ENCODE peak calls at places on chromosome 11, in five cellular contexts. One of them, this sample, is unnamed.

GRCh38 chr11:109267293-109268095 is 154.5 kb upstream of the C11orf87 start:
- DNase-seq in AG04450: no peak
- DNase-seq in PC-9: peak; percentile 88
- DNase-seq in uterus: no peak
- DNase-seq in neural progenitor cell: no peak
- DNase-seq in this sample: no peak

GRCh38 chr11:70788247-70789022 is 390.1 kb downstream of the CTTN start:
- DNase-seq in AG04450: peak; percentile 37
- DNase-seq in PC-9: peak; percentile 86
- DNase-seq in uterus: no peak
- DNase-seq in neural progenitor cell: no peak
- DNase-seq in this sample: no peak

GRCh38 chr11:10076458-10077141 is 217.4 kb downstream of the SBF2 start:
- DNase-seq in AG04450: no peak
- DNase-seq in PC-9: no peak
- DNase-seq in uterus: peak; percentile 30
- DNase-seq in neural progenitor cell: peak; percentile 61
- DNase-seq in this sample: peak; percentile 21

GRCh38 chr11:124920870-124921609 is 2.0 kb downstream of the HEPN1 start:
- DNase-seq in AG04450: no peak
- DNase-seq in PC-9: no peak
- DNase-seq in uterus: peak; percentile 53
- DNase-seq in neural progenitor cell: peak; percentile 85
- DNase-seq in this sample: peak; percentile 5

GRCh38 chr11:12274558-12275197 is 102.7 kb upstream of the PARVA start:
- DNase-seq in AG04450: no peak
- DNase-seq in PC-9: no peak
- DNase-seq in uterus: no peak
- DNase-seq in neural progenitor cell: no peak
- DNase-seq in this sample: no peak

GRCh38 chr11:70128435-70128906 is 50.4 kb downstream of the ANO1 start:
- DNase-seq in AG04450: no peak
- DNase-seq in PC-9: peak; percentile 51
- DNase-seq in uterus: no peak
- DNase-seq in neural progenitor cell: no peak
- DNase-seq in this sample: no peak

GRCh38 chr11:96342131-96342970 is 644 bp downstream of the MAML2 start:
- DNase-seq in AG04450: no peak
- DNase-seq in PC-9: no peak
- DNase-seq in uterus: no peak
- DNase-seq in neural progenitor cell: peak; percentile 57
- DNase-seq in this sample: peak; percentile 45

GRCh38 chr11:92546089-92546488 is 321.5 kb downstream of the FAT3 start:
- DNase-seq in AG04450: no peak
- DNase-seq in PC-9: no peak
- DNase-seq in uterus: no peak
- DNase-seq in neural progenitor cell: no peak
- DNase-seq in this sample: no peak

GRCh38 chr11:95443386-95443785 is 212.4 kb upstream of the SESN3 start:
- DNase-seq in AG04450: no peak
- DNase-seq in PC-9: no peak
- DNase-seq in uterus: no peak
- DNase-seq in neural progenitor cell: no peak
- DNase-seq in this sample: peak; percentile 21

GRCh38 chr11:70742553-70743291 is 344.4 kb downstream of the CTTN start:
- DNase-seq in AG04450: no peak
- DNase-seq in PC-9: no peak
- DNase-seq in uterus: no peak
- DNase-seq in neural progenitor cell: peak; percentile 89
- DNase-seq in this sample: peak; percentile 46

DNA sequence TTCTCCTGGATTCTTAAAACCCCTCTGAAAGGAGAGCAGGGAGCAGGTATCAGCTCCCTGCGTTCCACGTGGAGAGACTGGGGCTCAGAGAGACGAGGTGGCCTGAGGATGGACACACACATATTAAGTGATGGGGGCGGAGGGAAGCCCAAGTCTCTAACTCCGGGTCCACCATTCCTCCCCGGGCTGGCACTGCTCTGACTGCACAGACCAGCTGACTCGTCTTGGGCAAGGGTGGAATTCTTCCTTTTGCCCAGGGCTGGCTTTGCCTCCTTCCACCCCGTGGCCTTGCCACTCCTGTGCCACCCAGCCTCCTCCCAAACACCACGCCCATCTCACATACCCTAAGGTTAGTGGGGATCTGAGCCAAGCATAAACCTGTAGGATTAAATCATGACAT is 65.0 kb downstream of the BUD13 start:
- DNase-seq in AG04450: no peak
- DNase-seq in PC-9: no peak
- DNase-seq in uterus: no peak
- DNase-seq in neural progenitor cell: no peak
- DNase-seq in this sample: peak; percentile 67
- H3K27ac ChIP-seq in AG04450: no peak overlapping the region
- H3K27ac ChIP-seq in PC-9: no peak overlapping the region
- H3K27ac ChIP-seq in uterus: no peak overlapping the region
- H3K27ac ChIP-seq in neural progenitor cell: no peak overlapping the region
- H3K27ac ChIP-seq in this sample: no peak overlapping the region

GRCh38 chr11:65436412-65437032 is 13.9 kb downstream of the NEAT1 start:
- DNase-seq in AG04450: no peak
- DNase-seq in PC-9: no peak
- DNase-seq in uterus: no peak
- DNase-seq in neural progenitor cell: no peak
- DNase-seq in this sample: peak; percentile 22
- H3K4me3 ChIP-seq in AG04450: no peak overlapping the region
- H3K4me3 ChIP-seq in PC-9: no peak overlapping the region
- H3K4me3 ChIP-seq in uterus: no peak overlapping the region
- H3K4me3 ChIP-seq in neural progenitor cell: no peak overlapping the region
- H3K4me3 ChIP-seq in this sample: no peak overlapping the region

DNA sequence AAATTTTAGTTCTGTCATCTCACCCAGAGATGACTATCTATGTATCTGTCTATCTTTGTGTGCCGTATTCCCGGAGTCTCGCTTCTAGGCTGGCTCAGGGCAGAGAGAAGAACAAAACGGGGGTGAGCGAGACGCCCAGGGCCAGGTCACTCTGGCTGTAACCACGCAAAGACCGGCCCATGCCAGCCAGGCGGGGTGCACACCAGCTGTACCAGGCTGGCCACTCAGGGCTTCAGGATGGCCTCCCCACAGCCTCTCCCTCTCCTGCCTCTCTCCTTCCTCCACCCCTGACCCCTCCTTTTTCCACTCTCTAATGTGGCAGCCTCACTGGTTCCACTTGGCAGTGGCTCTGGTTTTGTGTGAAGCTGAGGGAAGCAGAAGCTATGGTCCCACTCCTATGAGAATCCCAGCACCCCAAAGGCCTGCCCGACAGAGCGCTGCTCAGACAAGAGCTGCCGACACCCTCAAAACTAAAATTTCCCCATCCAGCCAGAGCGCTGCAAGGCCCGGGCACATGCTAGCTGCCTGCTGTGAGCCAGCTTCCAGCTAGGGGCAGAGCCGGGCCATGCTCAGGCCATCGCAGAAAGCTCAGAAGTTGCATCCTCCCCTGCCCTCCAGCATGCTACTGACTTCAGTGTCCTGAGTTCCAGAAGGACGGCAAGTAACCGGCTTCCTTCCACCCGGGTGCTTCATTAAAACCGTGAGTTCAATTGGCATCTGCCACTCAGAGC is 139.4 kb upstream of the TBCEL start:
- DNase-seq in AG04450: no peak
- DNase-seq in PC-9: no peak
- DNase-seq in uterus: no peak
- DNase-seq in neural progenitor cell: no peak
- DNase-seq in this sample: no peak
- H3K27ac ChIP-seq in AG04450: no peak overlapping the region
- H3K27ac ChIP-seq in PC-9: no peak overlapping the region
- H3K27ac ChIP-seq in uterus: peak overlapping the region; percentile 36
- H3K27ac ChIP-seq in neural progenitor cell: no peak overlapping the region
- H3K27ac ChIP-seq in this sample: no peak overlapping the region

GRCh38 chr11:88508558-88508807 is 170.9 kb upstream of the CTSC start:
- DNase-seq in AG04450: no peak
- DNase-seq in PC-9: no peak
- DNase-seq in uterus: no peak
- DNase-seq in neural progenitor cell: no peak
- DNase-seq in this sample: no peak

GRCh38 chr11:88508808-88509581 is 171.5 kb upstream of the CTSC start:
- DNase-seq in AG04450: no peak
- DNase-seq in PC-9: no peak
- DNase-seq in uterus: no peak
- DNase-seq in neural progenitor cell: peak; percentile 57
- DNase-seq in this sample: no peak

DNA sequence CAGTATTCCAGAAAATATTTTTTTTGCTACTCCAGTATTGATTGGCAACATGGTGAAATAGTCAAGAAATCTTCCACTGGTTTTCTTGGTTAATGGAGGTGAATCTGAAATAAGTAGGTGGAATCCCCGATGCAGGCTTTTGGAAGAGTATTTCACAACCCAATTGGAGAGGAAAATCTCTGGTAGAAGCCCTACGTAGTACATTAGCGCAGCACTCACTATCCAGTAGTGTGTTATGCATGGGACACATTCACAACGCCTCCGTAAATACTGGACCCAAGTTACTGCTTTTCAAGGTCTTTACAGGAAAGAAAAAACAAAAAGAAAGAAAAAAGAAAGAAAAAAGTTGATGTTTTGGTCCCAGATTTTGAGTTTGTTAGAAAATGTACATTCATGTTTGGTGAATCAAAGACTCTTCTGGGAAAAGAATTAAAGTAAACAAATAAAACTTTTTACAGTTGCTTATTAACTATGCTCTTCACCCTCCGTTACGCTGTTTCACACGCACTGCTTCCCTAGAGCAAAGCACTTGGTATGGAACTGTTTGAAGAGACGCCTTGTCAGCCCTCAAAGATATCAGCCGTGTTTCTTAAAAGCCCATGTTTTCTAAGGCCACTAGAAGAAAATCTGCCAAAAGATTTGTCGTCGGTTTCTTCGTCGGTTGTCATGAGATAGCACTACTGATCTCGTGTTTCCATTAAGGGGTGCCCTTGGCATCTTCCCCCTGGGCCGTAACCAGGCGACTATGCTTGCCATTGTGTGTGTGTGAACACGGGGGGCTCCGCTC is 170.4 kb upstream of the CTSC start:
- DNase-seq in AG04450: no peak
- DNase-seq in PC-9: no peak
- DNase-seq in uterus: no peak
- DNase-seq in neural progenitor cell: peak; percentile 16
- DNase-seq in this sample: no peak
- H3K4me3 ChIP-seq in AG04450: no peak overlapping the region
- H3K4me3 ChIP-seq in PC-9: no peak overlapping the region
- H3K4me3 ChIP-seq in uterus: no peak overlapping the region
- H3K4me3 ChIP-seq in neural progenitor cell: peak overlapping the region; percentile 38
- H3K4me3 ChIP-seq in this sample: no peak overlapping the region

GRCh38 chr11:34358666-34359547 is 1.1 kb upstream of the ABTB2 start:
- DNase-seq in AG04450: no peak
- DNase-seq in PC-9: peak; percentile 71
- DNase-seq in uterus: peak; percentile 80
- DNase-seq in neural progenitor cell: peak; percentile 83
- DNase-seq in this sample: peak; percentile 82
- H3K27ac ChIP-seq in AG04450: no peak overlapping the region
- H3K27ac ChIP-seq in PC-9: peak overlapping the region; percentile 67
- H3K27ac ChIP-seq in uterus: peak overlapping the region; percentile 85
- H3K27ac ChIP-seq in neural progenitor cell: no peak overlapping the region
- H3K27ac ChIP-seq in this sample: peak overlapping the region; percentile 77

DNA sequence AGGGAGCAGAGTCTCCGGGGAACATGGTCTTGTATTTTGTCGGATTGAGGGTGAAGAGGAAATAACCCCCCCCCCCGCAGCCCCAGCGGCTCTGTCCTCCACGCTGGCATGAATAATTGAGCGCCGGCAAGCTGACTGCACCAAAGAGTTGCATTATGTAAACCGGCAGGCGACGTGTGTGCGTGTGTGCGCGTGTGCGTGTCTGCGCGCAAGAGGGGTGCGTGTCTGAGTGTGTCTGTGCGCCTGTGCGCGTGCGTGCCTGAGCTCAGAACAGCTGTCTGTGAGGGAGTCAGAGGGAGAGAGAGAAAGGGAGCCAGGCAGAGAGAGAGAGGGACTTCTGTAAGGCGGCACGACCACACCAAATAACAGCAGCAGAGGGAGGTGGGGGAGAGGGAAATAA is 94.4 kb downstream of the SCN3B start:
- DNase-seq in AG04450: peak; percentile 41
- DNase-seq in PC-9: no peak
- DNase-seq in uterus: peak; percentile 56
- DNase-seq in neural progenitor cell: peak; percentile 45
- DNase-seq in this sample: no peak
- H3K4me3 ChIP-seq in AG04450: peak overlapping the region; percentile 52
- H3K4me3 ChIP-seq in PC-9: no peak overlapping the region
- H3K4me3 ChIP-seq in uterus: peak overlapping the region; percentile 30
- H3K4me3 ChIP-seq in neural progenitor cell: peak overlapping the region; percentile 3
- H3K4me3 ChIP-seq in this sample: no peak overlapping the region

GRCh38 chr11:121143921-121144320 is 42.9 kb downstream of the TECTA start:
- DNase-seq in AG04450: no peak
- DNase-seq in PC-9: no peak
- DNase-seq in uterus: no peak
- DNase-seq in neural progenitor cell: no peak
- DNase-seq in this sample: no peak

GRCh38 chr11:121141051-121141450 is 40.0 kb downstream of the TECTA start:
- DNase-seq in AG04450: no peak
- DNase-seq in PC-9: no peak
- DNase-seq in uterus: no peak
- DNase-seq in neural progenitor cell: no peak
- DNase-seq in this sample: no peak

GRCh38 chr11:121140369-121140768 is 39.3 kb downstream of the TECTA start:
- DNase-seq in AG04450: no peak
- DNase-seq in PC-9: no peak
- DNase-seq in uterus: no peak
- DNase-seq in neural progenitor cell: no peak
- DNase-seq in this sample: no peak

GRCh38 chr11:121145826-121146225 is 44.8 kb downstream of the TECTA start:
- DNase-seq in AG04450: no peak
- DNase-seq in PC-9: no peak
- DNase-seq in uterus: no peak
- DNase-seq in neural progenitor cell: no peak
- DNase-seq in this sample: no peak
- H3K27ac ChIP-seq in AG04450: no peak overlapping the region
- H3K27ac ChIP-seq in PC-9: no peak overlapping the region
- H3K27ac ChIP-seq in uterus: no peak overlapping the region
- H3K27ac ChIP-seq in neural progenitor cell: no peak overlapping the region
- H3K27ac ChIP-seq in this sample: no peak overlapping the region

This sample was measured in small intestine.